ENCODE peak calls at places on chromosomes 3 and 15, in ten cellular contexts. T is GM20000; L is cardiac fibroblast; E is AG08396; U is choroid plexus epithelial cell; V is AG09309; A is AG04449; Q is NAMALWA; H is anterior cingulate cortex; C is stimulated activated CD8-positive, alpha-beta memory T cell treated with anti-CD3 and anti-CD28 coated beads, Interleukin-12 subunit alpha, Interleukin-12 subunit beta, amount 100 ng/mL, for 4 hours. I is an unnamed sample.

GRCh38 chr3:101170047-101170771 is 150.2 kb downstream of the IMPG2 start:
- DNase-seq in T (no peak), V (no peak), E (no peak), U (no peak), L (peak; percentile 37), Q (no peak), C (no peak), H (no peak), A (no peak), I (no peak)

GRCh38 chr3:45214061-45214680 is 11.9 kb downstream of the TMEM158 start:
- DNase-seq in E (no peak), L (no peak), U (no peak), T (no peak), H (no peak), V (no peak), A (no peak), C (no peak), Q (no peak), I (no peak)

GRCh38 chr15:45729146-45729545 is 94.3 kb downstream of the SQOR start:
- DNase-seq in C (no peak), T (no peak), L (peak; percentile 35), U (peak; percentile 3), H (no peak), V (no peak), A (no peak), E (no peak), Q (no peak), I (no peak)

GRCh38 chr3:168364992-168365391 is 269.3 kb upstream of the GOLIM4 start:
- DNase-seq in V (no peak), E (no peak), T (no peak), L (no peak), A (no peak), H (no peak), U (no peak), Q (no peak), C (no peak), I (no peak)

GRCh38 chr3:123071146-123071545 is 4.3 kb downstream of the PDIA5 start:
- DNase-seq in U (no peak), T (no peak), C (no peak), H (no peak), Q (peak; percentile 20), E (no peak), V (no peak), L (no peak), A (no peak), I (no peak)

GRCh38 chr3:54633444-54634121 is 294.3 kb downstream of the LRTM1 start:
- DNase-seq in Q (no peak), V (no peak), H (no peak), T (no peak), C (no peak), A (no peak), E (no peak), L (no peak), U (no peak), I (no peak)

GRCh38 chr3:44179251-44179650 is 62.4 kb upstream of the TOPAZ1 start:
- DNase-seq in A (no peak), Q (no peak), U (no peak), E (no peak), L (no peak), C (no peak), T (no peak), V (no peak), H (no peak), I (no peak)

GRCh38 chr15:44662478-44663409 is 718 bp downstream of the SPG11 start:
- DNase-seq in H (peak; percentile 30), L (peak; percentile 59), T (peak; percentile 59), V (no peak), C (peak; percentile 68), U (peak; percentile 74), Q (peak; percentile 95), A (no peak), E (peak; percentile 60), I (peak; percentile 80)

GRCh38 chr3:159627229-159627628 is 361.4 kb upstream of the IL12A start:
- DNase-seq in Q (no peak), C (no peak), H (no peak), E (no peak), T (no peak), V (no peak), L (no peak), U (no peak), A (no peak), I (no peak)